ENCODE peak calls at places on chromosome 16, in eight cellular contexts. One of them, this sample, is unnamed.
A peak's percentile ranks its signal among the peaks of the same experiment; 100 is the strongest.

GRCh38 chr16:8703693-8704092 is 29.3 kb downstream of the ABAT start:
- DNase-seq in A673: no peak
- DNase-seq in skeletal muscle cell: no peak
- DNase-seq in epithelial cell of esophagus: no peak
- DNase-seq in fibroblast of mammary gland: no peak
- DNase-seq in esophagus squamous epithelium: no peak
- DNase-seq in AG09309: no peak
- DNase-seq in body of pancreas: no peak
- DNase-seq in this sample: no peak

GRCh38 chr16:64092284-64092683 is 1029.6 kb downstream of the CDH11 start:
- DNase-seq in A673: no peak
- DNase-seq in skeletal muscle cell: peak; percentile 53
- DNase-seq in epithelial cell of esophagus: peak; percentile 85
- DNase-seq in fibroblast of mammary gland: peak; percentile 64
- DNase-seq in esophagus squamous epithelium: no peak
- DNase-seq in AG09309: peak; percentile 28
- DNase-seq in body of pancreas: no peak
- DNase-seq in this sample: peak; percentile 29

GRCh38 chr16:21659124-21659523 is 4.6 kb upstream of the OTOA start:
- DNase-seq in A673: no peak
- DNase-seq in skeletal muscle cell: no peak
- DNase-seq in epithelial cell of esophagus: no peak
- DNase-seq in fibroblast of mammary gland: no peak
- DNase-seq in esophagus squamous epithelium: no peak
- DNase-seq in AG09309: no peak
- DNase-seq in body of pancreas: no peak
- DNase-seq in this sample: no peak

GRCh38 chr16:76653390-76654026 is 376.3 kb downstream of the CNTNAP4 start:
- DNase-seq in A673: peak; percentile 65
- DNase-seq in skeletal muscle cell: peak; percentile 13
- DNase-seq in epithelial cell of esophagus: peak; percentile 80
- DNase-seq in fibroblast of mammary gland: peak; percentile 74
- DNase-seq in esophagus squamous epithelium: no peak
- DNase-seq in AG09309: no peak
- DNase-seq in body of pancreas: no peak
- DNase-seq in this sample: peak; percentile 20

GRCh38 chr16:4192206-4192605 is 49.7 kb downstream of the SRL start:
- DNase-seq in A673: no peak
- DNase-seq in skeletal muscle cell: no peak
- DNase-seq in epithelial cell of esophagus: no peak
- DNase-seq in fibroblast of mammary gland: no peak
- DNase-seq in esophagus squamous epithelium: no peak
- DNase-seq in AG09309: no peak
- DNase-seq in body of pancreas: no peak
- DNase-seq in this sample: no peak

GRCh38 chr16:57601801-57602478 is 26.5 kb upstream of the ADGRG1 start:
- DNase-seq in A673: no peak
- DNase-seq in skeletal muscle cell: no peak
- DNase-seq in epithelial cell of esophagus: no peak
- DNase-seq in fibroblast of mammary gland: no peak
- DNase-seq in esophagus squamous epithelium: no peak
- DNase-seq in AG09309: no peak
- DNase-seq in body of pancreas: no peak
- DNase-seq in this sample: no peak

GRCh38 chr16:85047867-85048455 is 20.4 kb downstream of the KIAA0513 start:
- DNase-seq in A673: no peak
- DNase-seq in skeletal muscle cell: no peak
- DNase-seq in epithelial cell of esophagus: no peak
- DNase-seq in fibroblast of mammary gland: no peak
- DNase-seq in esophagus squamous epithelium: no peak
- DNase-seq in AG09309: no peak
- DNase-seq in body of pancreas: no peak
- DNase-seq in this sample: no peak

GRCh38 chr16:61887903-61888302 is 148.3 kb downstream of the CDH8 start:
- DNase-seq in A673: peak; percentile 45
- DNase-seq in skeletal muscle cell: peak; percentile 41
- DNase-seq in epithelial cell of esophagus: peak; percentile 74
- DNase-seq in fibroblast of mammary gland: peak; percentile 2
- DNase-seq in esophagus squamous epithelium: no peak
- DNase-seq in AG09309: peak; percentile 2
- DNase-seq in body of pancreas: no peak
- DNase-seq in this sample: peak; percentile 13

GRCh38 chr16:72989203-72989991 is 58.5 kb downstream of the ZFHX3 start:
- DNase-seq in A673: peak; percentile 58
- DNase-seq in skeletal muscle cell: peak; percentile 93
- DNase-seq in epithelial cell of esophagus: peak; percentile 94
- DNase-seq in fibroblast of mammary gland: peak; percentile 96
- DNase-seq in esophagus squamous epithelium: no peak
- DNase-seq in AG09309: peak; percentile 76
- DNase-seq in body of pancreas: no peak
- DNase-seq in this sample: peak; percentile 51

GRCh38 chr16:3187798-3188674 is at the start of gene OR1F1:
- DNase-seq in A673: peak; percentile 88
- DNase-seq in skeletal muscle cell: no peak
- DNase-seq in epithelial cell of esophagus: peak; percentile 69
- DNase-seq in fibroblast of mammary gland: peak; percentile 73
- DNase-seq in esophagus squamous epithelium: no peak
- DNase-seq in AG09309: no peak
- DNase-seq in body of pancreas: no peak
- DNase-seq in this sample: peak; percentile 36

GRCh38 chr16:78693496-78693895 is 594.0 kb downstream of the WWOX start:
- DNase-seq in A673: no peak
- DNase-seq in skeletal muscle cell: no peak
- DNase-seq in epithelial cell of esophagus: no peak
- DNase-seq in fibroblast of mammary gland: no peak
- DNase-seq in esophagus squamous epithelium: no peak
- DNase-seq in AG09309: no peak
- DNase-seq in body of pancreas: no peak
- DNase-seq in this sample: no peak

GRCh38 chr16:15553313-15554088 is 89.5 kb downstream of the MARF1 start:
- DNase-seq in A673: no peak
- DNase-seq in skeletal muscle cell: no peak
- DNase-seq in epithelial cell of esophagus: peak; percentile 26
- DNase-seq in fibroblast of mammary gland: peak; percentile 39
- DNase-seq in esophagus squamous epithelium: no peak
- DNase-seq in AG09309: no peak
- DNase-seq in body of pancreas: no peak
- DNase-seq in this sample: no peak

GRCh38 chr16:88804552-88805339 is 1.2 kb downstream of the CDT1 start:
- DNase-seq in A673: no peak
- DNase-seq in skeletal muscle cell: no peak
- DNase-seq in epithelial cell of esophagus: no peak
- DNase-seq in fibroblast of mammary gland: no peak
- DNase-seq in esophagus squamous epithelium: no peak
- DNase-seq in AG09309: no peak
- DNase-seq in body of pancreas: no peak
- DNase-seq in this sample: no peak
- H3K4me3 ChIP-seq in A673: peak overlapping the region; percentile 88
- H3K4me3 ChIP-seq in skeletal muscle cell: peak overlapping the region; percentile 72
- H3K4me3 ChIP-seq in epithelial cell of esophagus: peak overlapping the region; percentile 47
- H3K4me3 ChIP-seq in fibroblast of mammary gland: peak overlapping the region; percentile 62
- H3K4me3 ChIP-seq in esophagus squamous epithelium: peak overlapping the region; percentile 86
- H3K4me3 ChIP-seq in AG09309: peak overlapping the region; percentile 48
- H3K4me3 ChIP-seq in body of pancreas: no peak overlapping the region
- H3K4me3 ChIP-seq in this sample: peak overlapping the region; percentile 69

GRCh38 chr16:17471745-17472075 is 950 bp upstream of the XYLT1 start:
- DNase-seq in A673: no peak
- DNase-seq in skeletal muscle cell: no peak
- DNase-seq in epithelial cell of esophagus: no peak
- DNase-seq in fibroblast of mammary gland: peak; percentile 90
- DNase-seq in esophagus squamous epithelium: no peak
- DNase-seq in AG09309: no peak
- DNase-seq in body of pancreas: no peak
- DNase-seq in this sample: no peak
- H3K4me3 ChIP-seq in A673: no peak overlapping the region
- H3K4me3 ChIP-seq in skeletal muscle cell: peak overlapping the region; percentile 91
- H3K4me3 ChIP-seq in epithelial cell of esophagus: no peak overlapping the region
- H3K4me3 ChIP-seq in fibroblast of mammary gland: peak overlapping the region; percentile 48
- H3K4me3 ChIP-seq in esophagus squamous epithelium: peak overlapping the region; percentile 75
- H3K4me3 ChIP-seq in AG09309: peak overlapping the region; percentile 86
- H3K4me3 ChIP-seq in body of pancreas: no peak overlapping the region
- H3K4me3 ChIP-seq in this sample: no peak overlapping the region

DNA sequence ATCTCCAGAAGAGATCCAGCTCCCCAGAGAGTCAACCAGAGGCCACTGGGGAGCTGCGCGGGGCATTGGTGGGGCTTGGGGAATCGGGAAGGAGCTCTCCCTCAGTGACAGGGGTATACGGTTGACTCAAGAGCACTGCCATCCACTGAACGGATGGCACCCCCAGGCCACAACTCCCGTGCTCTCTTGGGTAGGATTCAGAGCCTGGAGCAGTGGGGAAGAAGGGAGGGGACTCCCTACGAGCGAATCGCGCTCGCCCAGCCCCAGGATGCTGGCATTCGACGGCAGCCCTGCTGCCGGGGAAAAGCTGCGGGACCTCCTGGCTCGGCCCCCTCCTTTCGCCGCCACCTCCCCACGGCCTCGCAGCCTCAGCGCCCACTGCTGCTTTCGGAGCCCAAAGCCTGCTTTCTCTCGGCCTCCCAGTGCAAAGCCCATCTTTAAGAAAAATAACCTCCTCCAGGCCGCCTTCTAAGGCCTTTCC is 532 bp upstream of the TPPP3 start:
- DNase-seq in A673: no peak
- DNase-seq in skeletal muscle cell: no peak
- DNase-seq in epithelial cell of esophagus: no peak
- DNase-seq in fibroblast of mammary gland: no peak
- DNase-seq in esophagus squamous epithelium: no peak
- DNase-seq in AG09309: no peak
- DNase-seq in body of pancreas: no peak
- DNase-seq in this sample: no peak
- H3K4me3 ChIP-seq in A673: peak overlapping the region; percentile 31
- H3K4me3 ChIP-seq in skeletal muscle cell: peak overlapping the region; percentile 39
- H3K4me3 ChIP-seq in epithelial cell of esophagus: no peak overlapping the region
- H3K4me3 ChIP-seq in fibroblast of mammary gland: peak overlapping the region; percentile 6
- H3K4me3 ChIP-seq in esophagus squamous epithelium: peak overlapping the region; percentile 56
- H3K4me3 ChIP-seq in AG09309: peak overlapping the region; percentile 33
- H3K4me3 ChIP-seq in body of pancreas: no peak overlapping the region
- H3K4me3 ChIP-seq in this sample: peak overlapping the region; percentile 48

GRCh38 chr16:86497551-86498021 is 12.7 kb upstream of the FOXF1 start:
- DNase-seq in A673: no peak
- DNase-seq in skeletal muscle cell: no peak
- DNase-seq in epithelial cell of esophagus: no peak
- DNase-seq in fibroblast of mammary gland: no peak
- DNase-seq in esophagus squamous epithelium: no peak
- DNase-seq in AG09309: no peak
- DNase-seq in body of pancreas: no peak
- DNase-seq in this sample: no peak
- H3K4me3 ChIP-seq in A673: no peak overlapping the region
- H3K4me3 ChIP-seq in skeletal muscle cell: no peak overlapping the region
- H3K4me3 ChIP-seq in epithelial cell of esophagus: no peak overlapping the region
- H3K4me3 ChIP-seq in fibroblast of mammary gland: no peak overlapping the region
- H3K4me3 ChIP-seq in esophagus squamous epithelium: peak overlapping the region; percentile 63
- H3K4me3 ChIP-seq in AG09309: no peak overlapping the region
- H3K4me3 ChIP-seq in body of pancreas: no peak overlapping the region
- H3K4me3 ChIP-seq in this sample: peak overlapping the region; percentile 42

GRCh38 chr16:67163903-67164558 is 514 bp upstream of the HSF4 start:
- DNase-seq in A673: no peak
- DNase-seq in skeletal muscle cell: no peak
- DNase-seq in epithelial cell of esophagus: no peak
- DNase-seq in fibroblast of mammary gland: no peak
- DNase-seq in esophagus squamous epithelium: no peak
- DNase-seq in AG09309: no peak
- DNase-seq in body of pancreas: no peak
- DNase-seq in this sample: peak; percentile 64

GRCh38 chr16:67166883-67167168 is 2.3 kb downstream of the HSF4 start:
- DNase-seq in A673: no peak
- DNase-seq in skeletal muscle cell: no peak
- DNase-seq in epithelial cell of esophagus: no peak
- DNase-seq in fibroblast of mammary gland: no peak
- DNase-seq in esophagus squamous epithelium: no peak
- DNase-seq in AG09309: no peak
- DNase-seq in body of pancreas: no peak
- DNase-seq in this sample: no peak

GRCh38 chr16:67164599-67165061 is at the start of gene HSF4:
- DNase-seq in A673: no peak
- DNase-seq in skeletal muscle cell: no peak
- DNase-seq in epithelial cell of esophagus: no peak
- DNase-seq in fibroblast of mammary gland: no peak
- DNase-seq in esophagus squamous epithelium: no peak
- DNase-seq in AG09309: no peak
- DNase-seq in body of pancreas: no peak
- DNase-seq in this sample: peak; percentile 58

GRCh38 chr16:67166035-67166882 is 1.7 kb downstream of the HSF4 start:
- DNase-seq in A673: no peak
- DNase-seq in skeletal muscle cell: no peak
- DNase-seq in epithelial cell of esophagus: no peak
- DNase-seq in fibroblast of mammary gland: no peak
- DNase-seq in esophagus squamous epithelium: no peak
- DNase-seq in AG09309: no peak
- DNase-seq in body of pancreas: no peak
- DNase-seq in this sample: no peak

GRCh38 chr16:67165121-67166034 is 833 bp downstream of the HSF4 start:
- DNase-seq in A673: no peak
- DNase-seq in skeletal muscle cell: no peak
- DNase-seq in epithelial cell of esophagus: no peak
- DNase-seq in fibroblast of mammary gland: no peak
- DNase-seq in esophagus squamous epithelium: no peak
- DNase-seq in AG09309: no peak
- DNase-seq in body of pancreas: no peak
- DNase-seq in this sample: no peak
- H3K4me3 ChIP-seq in A673: no peak overlapping the region
- H3K4me3 ChIP-seq in skeletal muscle cell: no peak overlapping the region
- H3K4me3 ChIP-seq in epithelial cell of esophagus: no peak overlapping the region
- H3K4me3 ChIP-seq in fibroblast of mammary gland: no peak overlapping the region
- H3K4me3 ChIP-seq in esophagus squamous epithelium: peak overlapping the region; percentile 63
- H3K4me3 ChIP-seq in AG09309: no peak overlapping the region
- H3K4me3 ChIP-seq in body of pancreas: no peak overlapping the region
- H3K4me3 ChIP-seq in this sample: peak overlapping the region; percentile 39

GRCh38 chr16:68252383-68252782 is 7.2 kb downstream of the PLA2G15 start:
- DNase-seq in A673: no peak
- DNase-seq in skeletal muscle cell: no peak
- DNase-seq in epithelial cell of esophagus: no peak
- DNase-seq in fibroblast of mammary gland: no peak
- DNase-seq in esophagus squamous epithelium: no peak
- DNase-seq in AG09309: no peak
- DNase-seq in body of pancreas: no peak
- DNase-seq in this sample: no peak

GRCh38 chr16:68249361-68249760 is 4.2 kb downstream of the PLA2G15 start:
- DNase-seq in A673: no peak
- DNase-seq in skeletal muscle cell: no peak
- DNase-seq in epithelial cell of esophagus: no peak
- DNase-seq in fibroblast of mammary gland: no peak
- DNase-seq in esophagus squamous epithelium: no peak
- DNase-seq in AG09309: no peak
- DNase-seq in body of pancreas: no peak
- DNase-seq in this sample: no peak

GRCh38 chr16:68253721-68254120 is 8.5 kb downstream of the PLA2G15 start:
- DNase-seq in A673: no peak
- DNase-seq in skeletal muscle cell: no peak
- DNase-seq in epithelial cell of esophagus: no peak
- DNase-seq in fibroblast of mammary gland: no peak
- DNase-seq in esophagus squamous epithelium: no peak
- DNase-seq in AG09309: no peak
- DNase-seq in body of pancreas: no peak
- DNase-seq in this sample: no peak

GRCh38 chr16:68250951-68251350 is 5.8 kb downstream of the PLA2G15 start:
- DNase-seq in A673: no peak
- DNase-seq in skeletal muscle cell: no peak
- DNase-seq in epithelial cell of esophagus: no peak
- DNase-seq in fibroblast of mammary gland: no peak
- DNase-seq in esophagus squamous epithelium: no peak
- DNase-seq in AG09309: no peak
- DNase-seq in body of pancreas: no peak
- DNase-seq in this sample: no peak

GRCh38 chr16:68251812-68252211 is 6.6 kb downstream of the PLA2G15 start:
- DNase-seq in A673: no peak
- DNase-seq in skeletal muscle cell: no peak
- DNase-seq in epithelial cell of esophagus: no peak
- DNase-seq in fibroblast of mammary gland: no peak
- DNase-seq in esophagus squamous epithelium: no peak
- DNase-seq in AG09309: no peak
- DNase-seq in body of pancreas: no peak
- DNase-seq in this sample: no peak
- H3K4me3 ChIP-seq in A673: no peak overlapping the region
- H3K4me3 ChIP-seq in skeletal muscle cell: no peak overlapping the region
- H3K4me3 ChIP-seq in epithelial cell of esophagus: no peak overlapping the region
- H3K4me3 ChIP-seq in fibroblast of mammary gland: no peak overlapping the region
- H3K4me3 ChIP-seq in esophagus squamous epithelium: no peak overlapping the region
- H3K4me3 ChIP-seq in AG09309: no peak overlapping the region
- H3K4me3 ChIP-seq in body of pancreas: no peak overlapping the region
- H3K4me3 ChIP-seq in this sample: no peak overlapping the region

This sample was measured in fibroblast of villous mesenchyme.